ENCODE peak calls at places on chromosomes 4 and X, in seven cellular contexts. Y, O, E, J, M, R and K are unnamed samples.

GRCh38 chr4:141565379-141566089 is 70.8 kb upstream of the IL15 start:
- DNase-seq in Y (no peak), O (no peak), E (no peak), J (no peak), M (no peak), R (no peak), K (no peak)

GRCh38 chrX:148380614-148381561 is 119.5 kb upstream of the AFF2 start:
- DNase-seq in Y (no peak), O (no peak), E (no peak), J (no peak), M (peak), R (no peak), K (no peak)

GRCh38 chr4:60589425-60589824 is 610.7 kb upstream of the ADGRL3 start:
- DNase-seq in Y (no peak), O (no peak), E (no peak), J (no peak), M (no peak), R (no peak), K (no peak)

GRCh38 chr4:70654605-70655011 is 11.7 kb downstream of the JCHAIN start:
- DNase-seq in Y (no peak), O (no peak), E (no peak), J (peak), M (no peak), R (no peak), K (no peak)

GRCh38 chrX:98296129-98296528 is 1412.4 kb downstream of the RPA4 start:
- DNase-seq in Y (no peak), O (no peak), E (no peak), J (no peak), M (no peak), R (no peak), K (no peak)

GRCh38 chrX:115487608-115488007 is 73.4 kb upstream of the PLS3 start:
- DNase-seq in Y (no peak), O (no peak), E (no peak), J (no peak), M (no peak), R (no peak), K (no peak)

GRCh38 chr4:1168291-1169031 is 3.9 kb downstream of the SPON2 start:
- DNase-seq in Y (no peak), O (peak), E (no peak), J (no peak), M (no peak), R (no peak), K (no peak)

GRCh38 chr4:37973481-37973880 is 13.3 kb downstream of the PTTG2 start:
- DNase-seq in Y (no peak), O (no peak), E (no peak), J (no peak), M (no peak), R (no peak), K (no peak)

GRCh38 chr4:83282049-83282535 is 2.5 kb downstream of the COQ2 start:
- DNase-seq in Y (no peak), O (no peak), E (peak), J (peak), M (peak), R (peak), K (no peak)

GRCh38 chrX:134694333-134694925 is 36.2 kb upstream of the PLAC1 start:
- DNase-seq in Y (no peak), O (no peak), E (no peak), J (no peak), M (no peak), R (no peak), K (no peak)

GRCh38 chrX:74535211-74535621 is 79.2 kb downstream of the RLIM start:
- DNase-seq in Y (no peak), O (no peak), E (peak), J (peak), M (peak), R (no peak), K (no peak)

GRCh38 chr4:152316969-152317368 is 218.9 kb downstream of the FBXW7 start:
- DNase-seq in Y (no peak), O (no peak), E (peak), J (peak), M (peak), R (no peak), K (no peak)

GRCh38 chr4:95204873-95205272 is 343.9 kb downstream of the UNC5C start:
- DNase-seq in Y (no peak), O (no peak), E (no peak), J (no peak), M (no peak), R (peak), K (no peak)

GRCh38 chrX:68462653-68463052 is 29.4 kb upstream of the OPHN1 start:
- DNase-seq in Y (no peak), O (no peak), E (peak), J (peak), M (peak), R (peak), K (no peak)

GRCh38 chrX:12610079-12610478 is 181.1 kb upstream of the PRPS2 start:
- DNase-seq in Y (no peak), O (no peak), E (peak), J (peak), M (peak), R (peak), K (no peak)

GRCh38 chr4:68734095-68734494 is 63.6 kb upstream of the UGT2B15 start:
- DNase-seq in Y (no peak), O (no peak), E (no peak), J (no peak), M (no peak), R (no peak), K (no peak)

GRCh38 chr4:181957088-181957487 is 286.1 kb upstream of the TENM3 start:
- DNase-seq in Y (no peak), O (no peak), E (peak), J (peak), M (peak), R (peak), K (no peak)

GRCh38 chr4:38080575-38080974 is 120.4 kb downstream of the PTTG2 start:
- DNase-seq in Y (no peak), O (no peak), E (no peak), J (no peak), M (no peak), R (no peak), K (no peak)

GRCh38 chrX:86946569-86946968 is 571.0 kb upstream of the KLHL4 start:
- DNase-seq in Y (no peak), O (no peak), E (peak), J (peak), M (no peak), R (peak), K (no peak)

GRCh38 chr4:74166823-74167222 is 8.9 kb downstream of the MTHFD2L start:
- DNase-seq in Y (no peak), O (no peak), E (no peak), J (no peak), M (no peak), R (no peak), K (no peak)

GRCh38 chr4:94368459-94368858 is 25.8 kb upstream of the HPGDS start:
- DNase-seq in Y (no peak), O (no peak), E (no peak), J (no peak), M (no peak), R (no peak), K (no peak)

GRCh38 chr4:19675172-19675811 is 576.4 kb upstream of the SLIT2 start:
- DNase-seq in Y (no peak), O (no peak), E (peak), J (peak), M (peak), R (no peak), K (no peak)

GRCh38 chrX:105745863-105746262 is 76.5 kb upstream of the NRK start:
- DNase-seq in Y (no peak), O (no peak), E (no peak), J (no peak), M (no peak), R (no peak), K (no peak)

GRCh38 chrX:74343970-74344622 is 40.1 kb downstream of the ZCCHC13 start:
- DNase-seq in Y (no peak), O (no peak), E (peak), J (peak), M (peak), R (peak), K (peak)

GRCh38 chrX:22467571-22467970 is 194.9 kb downstream of the CBLL2 start:
- DNase-seq in Y (no peak), O (no peak), E (no peak), J (no peak), M (no peak), R (no peak), K (no peak)

GRCh38 chr4:186348433-186348832 is 82.4 kb downstream of the F11 start:
- DNase-seq in Y (no peak), O (no peak), E (no peak), J (no peak), M (no peak), R (no peak), K (no peak)

DNA sequence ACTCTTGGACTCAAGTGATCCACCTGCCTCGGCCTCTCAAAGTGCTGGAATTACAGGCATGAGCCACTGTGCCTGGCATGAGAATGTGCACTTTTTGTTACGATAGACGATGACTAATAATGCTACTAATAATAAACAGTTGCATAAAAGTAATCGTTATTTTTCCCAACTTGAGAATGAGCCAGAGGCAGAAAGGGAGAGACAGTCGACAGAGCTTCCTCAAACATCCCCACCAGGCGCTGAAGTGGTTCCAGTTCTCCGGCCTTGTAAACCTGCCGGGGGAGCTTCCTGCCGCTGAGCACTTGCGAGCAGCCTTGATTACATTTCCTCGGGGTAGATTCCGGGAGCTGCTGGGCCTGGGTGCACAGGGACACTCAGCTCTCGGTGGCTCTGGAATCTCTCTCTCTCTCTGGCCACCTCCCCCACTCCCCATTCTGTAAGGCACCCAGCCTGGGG is 8.9 kb upstream of the HTRA3 start:
- DNase-seq in Y (no peak), O (no peak), E (peak), J (peak), M (peak), R (no peak), K (no peak)
- TF ChIP-seq CTCF in Y (no peak), O (no peak), E (peak), J (peak), M (no peak), R (no peak), K (no peak)

GRCh38 chr4:129972257-129972656 is 876.3 kb downstream of the C4orf33 start:
- DNase-seq in Y (no peak), O (no peak), E (no peak), J (no peak), M (no peak), R (no peak), K (no peak)
- TF ChIP-seq CTCF in Y (no peak), O (no peak), E (no peak), J (no peak), M (no peak), R (no peak), K (no peak)

DNA sequence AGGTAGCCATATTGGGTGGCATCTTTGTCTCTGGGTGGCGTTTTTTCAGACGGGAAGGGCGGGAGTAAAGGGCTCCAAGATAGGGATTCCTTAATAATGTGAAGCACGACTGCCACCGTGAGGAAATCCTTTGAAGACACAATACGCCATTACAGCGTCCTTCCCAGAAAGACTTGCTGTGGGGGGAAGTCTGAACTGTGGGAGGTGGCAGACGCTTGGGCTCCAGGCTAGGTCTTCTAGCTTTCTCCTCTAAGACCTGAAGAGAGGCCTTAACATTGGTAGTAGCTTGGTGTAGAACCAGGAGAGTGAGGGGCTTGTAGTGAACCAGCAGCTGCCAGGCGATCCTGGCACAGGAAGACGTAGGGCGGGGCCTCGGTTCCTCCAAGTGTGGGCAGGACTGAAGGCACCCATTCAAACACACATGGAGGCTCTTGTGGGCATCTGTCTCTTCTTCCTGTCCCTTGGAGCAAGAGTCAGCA is 197.3 kb downstream of the OR13H1 start:
- DNase-seq in Y (no peak), O (peak), E (peak), J (no peak), M (peak), R (no peak), K (peak)
- TF ChIP-seq CTCF in Y (no peak), O (no peak), E (peak), J (no peak), M (no peak), R (no peak), K (no peak)

GRCh38 chrX:149871940-149872339 is 9.0 kb upstream of the MAGEA8 start:
- DNase-seq in Y (no peak), O (no peak), E (peak), J (no peak), M (peak), R (peak), K (no peak)
- TF ChIP-seq CTCF in Y (no peak), O (no peak), E (peak), J (peak), M (no peak), R (peak), K (no peak)

GRCh38 chr4:56234098-56234497 is 153.2 kb downstream of the AASDH start:
- DNase-seq in Y (no peak), O (no peak), E (no peak), J (no peak), M (no peak), R (no peak), K (no peak)

GRCh38 chr4:56235714-56236113 is 151.6 kb downstream of the AASDH start:
- DNase-seq in Y (no peak), O (no peak), E (no peak), J (no peak), M (no peak), R (no peak), K (no peak)

GRCh38 chr4:56227301-56227835 is 159.9 kb downstream of the AASDH start:
- DNase-seq in Y (no peak), O (no peak), E (no peak), J (no peak), M (no peak), R (no peak), K (no peak)

GRCh38 chr4:56226579-56226978 is 160.7 kb downstream of the AASDH start:
- DNase-seq in Y (no peak), O (no peak), E (no peak), J (no peak), M (no peak), R (no peak), K (no peak)

DNA sequence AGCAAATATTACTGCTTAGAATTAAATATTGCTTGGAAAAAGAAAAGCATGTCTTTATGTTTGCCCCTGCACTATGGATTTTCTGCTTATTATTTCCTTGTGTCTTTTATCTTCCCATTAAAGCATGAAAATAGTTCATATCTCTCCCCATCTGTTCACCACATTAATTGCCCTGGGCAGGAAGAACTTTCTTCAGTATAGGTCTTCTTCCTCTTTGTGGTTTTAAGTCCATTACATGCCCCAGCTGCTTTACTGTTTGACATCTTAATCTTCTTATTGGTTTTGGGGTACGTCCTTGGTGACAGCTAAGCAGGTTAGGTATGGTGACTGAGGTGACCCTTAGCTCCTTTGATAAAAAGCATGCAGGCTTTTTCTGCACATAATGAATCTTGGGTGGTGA is 157.3 kb downstream of the AASDH start:
- DNase-seq in Y (no peak), O (no peak), E (no peak), J (no peak), M (no peak), R (no peak), K (no peak)
- TF ChIP-seq CTCF in Y (no peak), O (no peak), E (no peak), J (no peak), M (no peak), R (no peak), K (no peak)

GRCh38 chrX:111164728-111165127 is 68.7 kb downstream of the PAK3 start:
- DNase-seq in Y (no peak), O (no peak), E (peak), J (no peak), M (no peak), R (no peak), K (no peak)
- TF ChIP-seq CTCF in Y (peak), O (no peak), E (peak), J (no peak), M (peak), R (no peak), K (no peak)

DNA sequence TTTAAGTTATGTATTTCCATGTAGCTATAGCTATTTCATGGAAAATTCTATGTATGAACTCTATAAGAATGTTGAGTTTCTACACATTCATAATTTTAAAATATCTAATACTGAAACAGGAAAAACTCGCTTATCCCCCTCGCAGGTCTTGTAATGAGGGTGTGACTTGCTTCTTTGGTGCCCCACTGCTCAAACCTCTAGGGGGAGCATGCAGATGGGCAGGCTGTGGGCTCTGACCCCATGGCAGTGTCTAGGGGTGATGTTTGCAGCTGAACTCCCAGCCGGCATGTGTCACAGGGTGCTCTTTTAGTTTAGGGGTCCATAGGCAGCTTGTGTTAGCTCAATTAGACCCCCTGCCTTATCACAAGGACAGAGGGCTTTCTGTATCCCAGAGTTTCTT is 1825.7 kb upstream of the ADGRL3 start:
- DNase-seq in Y (no peak), O (no peak), E (no peak), J (no peak), M (no peak), R (no peak), K (no peak)
- TF ChIP-seq CTCF in Y (no peak), O (no peak), E (no peak), J (no peak), M (no peak), R (no peak), K (no peak)

GRCh38 chr4:3487861-3488260 is 24.8 kb downstream of the DOK7 start:
- DNase-seq in Y (no peak), O (no peak), E (no peak), J (no peak), M (no peak), R (no peak), K (no peak)
- TF ChIP-seq CTCF in Y (no peak), O (no peak), E (no peak), J (no peak), M (no peak), R (no peak), K (no peak)

GRCh38 chrX:100072286-100072685 is 337.8 kb downstream of the PCDH19 start:
- DNase-seq in Y (no peak), O (no peak), E (peak), J (no peak), M (no peak), R (no peak), K (no peak)
- TF ChIP-seq CTCF in Y (no peak), O (no peak), E (no peak), J (no peak), M (no peak), R (no peak), K (no peak)